ENCODE peak calls at places on chromosomes 16 and 17, in ten cellular contexts. T, I, R, L, V, F, U, O, P and Z are unnamed samples.

GRCh38 chr17:34902761-34903325 is 58.4 kb downstream of the CCT6B start:
- DNase-seq in V (no peak), F (no peak), P (no peak), I (no peak), R (no peak), U (no peak), O (no peak), T (no peak), L (no peak), Z (no peak)

GRCh38 chr17:21689604-21690003 is 2.7 kb upstream of the KCNJ18 start:
- DNase-seq in T (no peak), R (peak), U (peak), F (no peak), O (no peak), I (peak), L (no peak), P (no peak), V (no peak), Z (no peak)

GRCh38 chr17:57045868-57046671 is 39.0 kb upstream of the AKAP1 start:
- DNase-seq in L (no peak), F (no peak), I (no peak), O (peak), R (no peak), V (no peak), T (peak), U (peak), P (peak), Z (peak)

GRCh38 chr16:6019490-6019991 is 921.9 kb upstream of the EEF2KMT start:
- DNase-seq in I (no peak), O (no peak), F (no peak), U (no peak), R (no peak), T (no peak), P (no peak), L (no peak), V (peak), Z (no peak)

GRCh38 chr16:83983491-83983890 is 15.4 kb downstream of the NECAB2 start:
- DNase-seq in L (no peak), F (no peak), R (no peak), I (no peak), U (no peak), O (no peak), V (no peak), T (no peak), P (no peak), Z (no peak)

GRCh38 chr16:52624891-52625290 is 77.9 kb upstream of the TOX3 start:
- DNase-seq in I (no peak), V (no peak), U (no peak), R (no peak), F (no peak), O (no peak), P (no peak), T (no peak), L (no peak), Z (no peak)

GRCh38 chr17:42305543-42306384 is 17.5 kb downstream of the STAT5A start:
- DNase-seq in F (no peak), L (no peak), I (no peak), R (no peak), T (no peak), U (no peak), P (no peak), V (no peak), O (no peak), Z (no peak)

GRCh38 chr17:31472137-31472536 is 80.7 kb downstream of the RAB11FIP4 start:
- DNase-seq in F (peak), I (no peak), P (no peak), T (no peak), V (peak), U (no peak), O (no peak), L (no peak), R (no peak), Z (no peak)

GRCh38 chr17:40224707-40225092 is 5.6 kb downstream of the WIPF2 start:
- DNase-seq in P (peak), O (no peak), T (no peak), I (no peak), L (no peak), U (peak), F (peak), R (no peak), V (no peak), Z (peak)

GRCh38 chr17:692116-692515 is 22.5 kb downstream of the VPS53 start:
- DNase-seq in P (no peak), I (peak), U (no peak), F (no peak), L (no peak), T (no peak), V (no peak), R (no peak), O (no peak), Z (no peak)

GRCh38 chr17:36515837-36516236 is 18.8 kb downstream of the MYO19 start:
- DNase-seq in F (no peak), T (no peak), R (no peak), O (no peak), P (no peak), V (no peak), U (no peak), L (no peak), I (no peak), Z (no peak)

GRCh38 chr17:76034433-76035185 is 7.5 kb upstream of the EVPL start:
- DNase-seq in U (no peak), V (no peak), F (no peak), R (no peak), O (no peak), I (no peak), L (no peak), P (no peak), T (no peak), Z (no peak)

GRCh38 chr17:49483588-49484509 is 11.2 kb upstream of the NGFR start:
- DNase-seq in V (no peak), F (no peak), O (no peak), T (no peak), I (no peak), R (no peak), U (no peak), L (no peak), P (no peak), Z (no peak)

GRCh38 chr17:31907342-31907975 is 6.0 kb upstream of the UTP6 start:
- DNase-seq in O (no peak), R (no peak), T (no peak), P (peak), I (no peak), V (peak), L (no peak), F (no peak), U (no peak), Z (peak)

GRCh38 chr17:40307691-40308289 is 1.2 kb upstream of the RARA start:
- DNase-seq in V (no peak), F (no peak), T (no peak), U (no peak), L (no peak), O (no peak), P (no peak), R (no peak), I (no peak), Z (no peak)

GRCh38 chr17:4199818-4200402 is 56.9 kb downstream of the CYB5D2 start:
- DNase-seq in F (no peak), O (no peak), T (no peak), L (peak), R (peak), V (peak), P (no peak), U (no peak), I (peak), Z (peak)

GRCh38 chr16:85126731-85127662 is 14.7 kb upstream of the CIBAR2 start:
- DNase-seq in I (peak), P (no peak), O (no peak), V (peak), R (no peak), L (no peak), T (peak), F (no peak), U (peak), Z (peak)

GRCh38 chr16:66988197-66988788 is at the start of gene CES4A:
- DNase-seq in V (no peak), O (peak), T (peak), P (no peak), U (no peak), L (no peak), F (no peak), I (peak), R (no peak), Z (peak)

GRCh38 chr16:68190099-68190498 is 45.8 kb downstream of the ESRP2 start:
- DNase-seq in P (no peak), R (no peak), I (no peak), V (no peak), F (no peak), L (no peak), T (no peak), O (no peak), U (no peak), Z (no peak)

GRCh38 chr17:1985686-1986085 is 39.4 kb downstream of the RTN4RL1 start:
- DNase-seq in L (peak), V (peak), O (no peak), U (no peak), T (no peak), P (no peak), R (no peak), F (no peak), I (no peak), Z (no peak)

GRCh38 chr17:66577041-66577440 is 257.9 kb upstream of the CACNG5 start:
- DNase-seq in O (no peak), T (no peak), R (no peak), L (no peak), U (no peak), F (no peak), P (no peak), V (no peak), I (no peak), Z (no peak)

GRCh38 chr16:86044241-86044671 is 145.3 kb downstream of the IRF8 start:
- DNase-seq in P (peak), T (no peak), I (peak), O (no peak), F (no peak), R (peak), L (peak), V (peak), U (peak), Z (peak)

GRCh38 chr17:40344321-40345160 is 20.0 kb downstream of the GJD3 start:
- DNase-seq in I (no peak), L (no peak), U (no peak), F (no peak), T (no peak), P (no peak), R (no peak), V (no peak), O (no peak), Z (no peak)

GRCh38 chr17:55283256-55283965 is 18.7 kb downstream of the HLF start:
- DNase-seq in T (no peak), F (no peak), P (no peak), U (no peak), L (no peak), I (no peak), V (no peak), R (no peak), O (no peak), Z (no peak)

GRCh38 chr17:76266244-76266938 is 1.2 kb downstream of the UBALD2 start:
- DNase-seq in F (no peak), U (no peak), T (no peak), P (no peak), O (no peak), L (no peak), I (peak), R (no peak), V (peak), Z (no peak)

GRCh38 chr16:84225126-84225525 is 14.7 kb downstream of the KCNG4 start:
- DNase-seq in R (no peak), P (no peak), L (no peak), V (no peak), F (no peak), T (no peak), U (no peak), I (no peak), O (no peak), Z (no peak)

GRCh38 chr16:75043175-75043937 is 44.5 kb downstream of the ZNRF1 start:
- DNase-seq in T (no peak), R (no peak), F (no peak), U (no peak), L (no peak), O (no peak), P (no peak), V (no peak), I (no peak), Z (no peak)

GRCh38 chr16:75045424-75045823 is 46.6 kb downstream of the ZNRF1 start:
- DNase-seq in T (no peak), L (no peak), I (no peak), V (no peak), P (no peak), F (no peak), O (no peak), U (no peak), R (no peak), Z (no peak)

GRCh38 chr16:75048051-75048450 is 49.2 kb downstream of the ZNRF1 start:
- DNase-seq in I (no peak), R (no peak), U (no peak), F (no peak), T (no peak), L (no peak), V (no peak), P (no peak), O (no peak), Z (no peak)

GRCh38 chr16:75042423-75043174 is 43.8 kb downstream of the ZNRF1 start:
- DNase-seq in F (no peak), I (no peak), V (no peak), P (no peak), L (no peak), T (no peak), O (no peak), U (no peak), R (no peak), Z (no peak)

DNA sequence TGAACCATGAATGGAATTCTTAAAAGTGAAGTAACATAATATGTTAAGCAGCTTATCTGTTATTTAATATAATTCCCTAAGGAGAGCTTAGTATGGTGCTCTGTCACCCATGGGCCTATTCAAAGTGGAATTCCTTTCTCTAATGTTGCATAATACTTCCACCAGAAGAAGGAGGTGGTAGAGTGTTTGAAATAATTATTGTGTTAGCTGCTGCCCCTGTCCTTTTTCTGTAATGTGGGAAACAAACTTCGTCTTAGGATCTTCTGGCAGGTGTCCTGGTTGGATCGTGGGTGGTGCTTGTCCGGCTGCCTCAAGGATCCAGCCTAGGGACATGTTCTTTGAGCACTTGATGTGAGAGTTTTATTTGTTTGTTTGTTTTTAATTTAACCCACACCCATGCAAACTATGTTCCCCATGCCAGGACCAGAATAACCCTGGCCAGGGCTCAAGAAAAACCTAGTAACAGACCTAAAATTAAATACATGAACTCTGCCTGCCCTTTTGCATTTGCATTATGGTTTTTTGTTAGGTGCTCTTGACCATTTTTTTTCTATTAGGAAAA is 46.1 kb downstream of the ZNRF1 start:
- DNase-seq in R (no peak), I (no peak), P (no peak), U (no peak), F (no peak), T (peak), L (no peak), O (no peak), V (no peak), Z (no peak)
- H3K27ac ChIP-seq in R (peak), I (no peak), P (peak), U (no peak), F (no peak), T (peak), L (no peak), O (no peak), V (no peak), Z (peak)

GRCh38 chr16:64470916-64471315 is 650.9 kb downstream of the CDH11 start:
- DNase-seq in F (no peak), R (no peak), T (no peak), L (no peak), U (no peak), I (no peak), P (no peak), O (no peak), V (no peak), Z (no peak)

GRCh38 chr16:64478258-64478906 is 643.5 kb downstream of the CDH11 start:
- DNase-seq in L (no peak), V (no peak), I (no peak), T (no peak), O (no peak), R (no peak), F (no peak), P (no peak), U (no peak), Z (peak)

GRCh38 chr16:64469906-64470702 is 651.8 kb downstream of the CDH11 start:
- DNase-seq in L (no peak), R (no peak), I (no peak), F (no peak), P (no peak), O (no peak), U (no peak), T (peak), V (no peak), Z (no peak)

GRCh38 chr16:64481497-64481896 is 640.4 kb downstream of the CDH11 start:
- DNase-seq in V (peak), U (no peak), O (no peak), R (no peak), F (no peak), I (no peak), L (no peak), T (no peak), P (no peak), Z (no peak)

DNA sequence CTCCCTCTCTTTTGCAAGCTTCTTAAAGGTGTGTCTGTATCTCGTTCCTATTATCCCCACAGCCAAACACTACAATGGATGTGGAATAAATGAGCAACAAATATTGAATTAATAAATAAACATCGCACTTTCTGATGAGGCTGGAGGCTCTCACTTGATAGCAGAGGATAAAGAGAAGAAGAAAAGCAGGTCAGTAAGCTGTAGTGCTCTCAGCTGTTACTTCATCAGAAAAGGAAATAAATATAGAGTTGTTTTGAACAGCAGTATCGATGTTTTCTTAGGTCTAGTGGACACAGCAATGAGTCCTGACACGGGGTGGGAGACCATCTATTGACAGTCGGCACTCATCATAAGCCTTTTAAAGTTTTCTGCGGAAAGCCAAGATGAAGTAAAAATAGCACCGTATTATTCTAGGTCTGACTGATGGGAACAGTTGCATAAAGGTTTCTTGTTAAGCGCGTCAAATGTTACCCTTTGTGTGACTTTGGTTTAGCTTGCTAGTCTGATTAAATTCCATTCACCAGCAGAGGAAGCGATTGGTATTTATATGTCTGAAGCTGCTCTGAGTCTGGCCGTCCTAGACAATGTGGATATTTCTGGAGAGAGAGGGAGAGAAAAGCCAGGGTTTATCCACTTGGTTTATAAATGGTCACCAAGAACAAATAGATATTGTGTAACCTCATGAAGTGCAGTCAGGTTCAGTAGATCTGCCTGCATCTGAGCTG is 646.1 kb downstream of the CDH11 start:
- DNase-seq in T (no peak), U (no peak), V (no peak), P (no peak), I (no peak), L (no peak), F (no peak), R (no peak), O (no peak), Z (no peak)
- H3K27ac ChIP-seq in T (peak), U (no peak), V (no peak), P (no peak), I (no peak), L (no peak), F (peak), R (no peak), O (no peak), Z (no peak)

GRCh38 chr16:54654429-54654828 is 276.2 kb upstream of the IRX5 start:
- DNase-seq in U (no peak), T (no peak), F (no peak), L (no peak), R (no peak), I (no peak), P (no peak), O (no peak), V (no peak), Z (no peak)
- H3K27ac ChIP-seq in U (peak), T (no peak), F (no peak), L (no peak), R (no peak), I (no peak), P (peak), O (no peak), V (no peak), Z (no peak)

GRCh38 chr16:53985865-53986264 is 281.9 kb downstream of the FTO start:
- DNase-seq in U (no peak), T (no peak), R (no peak), P (no peak), O (no peak), L (no peak), I (no peak), F (no peak), V (no peak), Z (no peak)
- H3K27ac ChIP-seq in U (no peak), T (no peak), R (no peak), P (no peak), O (no peak), L (no peak), I (no peak), F (no peak), V (no peak), Z (peak)

GRCh38 chr16:10878644-10879498 is 1.9 kb downstream of the CIITA start:
- DNase-seq in P (peak), L (no peak), F (no peak), V (no peak), T (peak), I (peak), U (peak), R (no peak), O (peak), Z (peak)

GRCh38 chr16:10879681-10880589 is 2.9 kb downstream of the CIITA start:
- DNase-seq in I (no peak), O (peak), T (no peak), P (no peak), F (no peak), V (no peak), L (no peak), R (no peak), U (peak), Z (no peak)

GRCh38 chr16:10876799-10877341 is at the start of gene CIITA:
- DNase-seq in O (peak), F (no peak), T (peak), P (peak), R (peak), L (no peak), I (peak), V (no peak), U (peak), Z (peak)

GRCh38 chr16:10877472-10877946 is 507 bp downstream of the CIITA start:
- DNase-seq in I (peak), V (no peak), O (peak), T (no peak), L (no peak), F (no peak), P (no peak), U (no peak), R (no peak), Z (no peak)

DNA sequence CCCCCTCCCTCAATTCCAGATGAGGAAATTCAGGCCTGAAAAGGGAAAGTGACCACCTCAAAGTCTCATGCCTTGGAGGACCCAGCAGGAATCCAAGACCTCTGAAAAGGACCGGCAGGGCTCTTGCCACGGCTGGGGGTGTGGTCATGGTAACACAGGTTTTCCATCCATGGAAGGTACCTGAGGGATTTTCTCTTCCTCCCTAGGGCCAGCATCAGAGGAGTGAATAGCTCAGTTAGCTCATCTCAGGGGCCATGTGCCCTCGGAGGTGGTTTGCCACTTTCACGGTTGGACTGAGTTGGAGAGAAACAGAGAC is 1.3 kb downstream of the CIITA start:
- DNase-seq in V (no peak), L (no peak), U (no peak), R (no peak), O (no peak), F (no peak), I (peak), P (no peak), T (no peak), Z (no peak)
- H3K27ac ChIP-seq in V (no peak), L (no peak), U (no peak), R (no peak), O (no peak), F (no peak), I (peak), P (peak), T (no peak), Z (no peak)

DNA sequence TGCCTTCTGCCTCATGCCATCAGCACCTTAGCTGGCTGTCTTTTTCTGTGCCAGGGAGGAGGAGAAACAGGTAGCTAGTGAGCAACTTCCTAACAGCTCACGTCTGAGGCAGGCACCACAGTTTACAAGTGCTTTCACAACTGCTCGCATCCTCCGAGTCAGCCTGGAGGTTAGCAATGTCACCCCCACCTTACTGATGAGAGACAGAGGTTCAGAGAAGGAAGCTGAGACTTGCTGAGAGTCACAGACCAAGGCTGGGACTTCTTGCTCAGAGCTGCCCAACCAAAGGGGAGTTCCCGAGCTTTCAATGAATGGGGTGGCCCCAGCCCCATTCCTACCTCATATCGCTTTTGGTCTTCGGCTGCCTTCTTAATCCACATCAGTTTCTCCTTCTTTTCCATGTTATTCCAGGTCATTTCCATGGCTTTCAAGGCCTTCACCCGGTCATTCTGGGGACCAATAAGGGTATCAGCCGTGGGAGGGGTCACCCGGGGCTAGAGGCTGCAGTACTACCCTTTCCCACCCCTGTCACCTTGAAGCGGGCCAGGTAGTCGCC is 9.6 kb downstream of the UBTF start:
- DNase-seq in P (no peak), T (no peak), U (no peak), V (no peak), R (no peak), O (no peak), L (no peak), F (no peak), I (no peak), Z (no peak)
- H3K27ac ChIP-seq in P (peak), T (peak), U (no peak), V (no peak), R (peak), O (no peak), L (no peak), F (peak), I (peak), Z (peak)